ENCODE peak calls at places on chromosome 1, in eight cellular contexts. T, O, B, K, Q, D, Z and Y are unnamed samples.
A peak's percentile ranks its signal among the peaks of the same experiment; 100 is the strongest.

GRCh38 chr1:154598871-154599635 is 8.9 kb downstream of the ADAR start:
- DNase-seq in T (no peak), O (no peak), B (peak; percentile 53), K (no peak), Q (peak; percentile 10), D (no peak), Z (no peak), Y (no peak)

GRCh38 chr1:56577859-56578663 is 1.3 kb downstream of the PLPP3 start:
- DNase-seq in T (peak; percentile 26), O (peak; percentile 80), B (peak; percentile 61), K (peak; percentile 87), Q (peak; percentile 88), D (peak; percentile 75), Z (peak; percentile 12), Y (peak; percentile 42)

GRCh38 chr1:20848162-20848561 is 61.1 kb upstream of the HP1BP3 start:
- DNase-seq in T (peak; percentile 85), O (no peak), B (peak; percentile 49), K (no peak), Q (no peak), D (no peak), Z (no peak), Y (no peak)

GRCh38 chr1:173056355-173056754 is 5.6 kb upstream of the TNFSF18 start:
- DNase-seq in T (no peak), O (no peak), B (no peak), K (no peak), Q (no peak), D (no peak), Z (no peak), Y (no peak)

GRCh38 chr1:182863940-182864339 is 24.8 kb downstream of the DHX9 start:
- DNase-seq in T (no peak), O (no peak), B (no peak), K (no peak), Q (no peak), D (no peak), Z (no peak), Y (no peak)

GRCh38 chr1:216064643-216065042 is 358.6 kb downstream of the USH2A start:
- DNase-seq in T (no peak), O (no peak), B (peak; percentile 66), K (no peak), Q (no peak), D (no peak), Z (no peak), Y (no peak)

GRCh38 chr1:156677616-156678596 is 699 bp upstream of the NES start:
- DNase-seq in T (peak; percentile 85), O (peak; percentile 83), B (peak; percentile 89), K (no peak), Q (peak; percentile 93), D (no peak), Z (no peak), Y (peak; percentile 92)

GRCh38 chr1:154941332-154941995 is 4.9 kb upstream of the PMVK start:
- DNase-seq in T (no peak), O (peak; percentile 42), B (no peak), K (no peak), Q (no peak), D (no peak), Z (no peak), Y (no peak)

GRCh38 chr1:154759196-154759595 is 110.9 kb downstream of the KCNN3 start:
- DNase-seq in T (no peak), O (no peak), B (no peak), K (no peak), Q (peak; percentile 69), D (no peak), Z (no peak), Y (no peak)

GRCh38 chr1:185532853-185533252 is 201.3 kb upstream of the HMCN1 start:
- DNase-seq in T (no peak), O (no peak), B (no peak), K (no peak), Q (no peak), D (no peak), Z (no peak), Y (no peak)

GRCh38 chr1:7760245-7760644 is 10.9 kb upstream of the VAMP3 start:
- DNase-seq in T (no peak), O (no peak), B (no peak), K (no peak), Q (no peak), D (no peak), Z (no peak), Y (no peak)

GRCh38 chr1:212638419-212639151 is 30.0 kb downstream of the ATF3 start:
- DNase-seq in T (no peak), O (no peak), B (peak; percentile 76), K (no peak), Q (no peak), D (no peak), Z (no peak), Y (no peak)

GRCh38 chr1:180623579-180624347 is 8.1 kb upstream of the XPR1 start:
- DNase-seq in T (peak; percentile 42), O (no peak), B (peak; percentile 58), K (no peak), Q (no peak), D (no peak), Z (no peak), Y (no peak)

GRCh38 chr1:53620620-53620957 is 118.4 kb downstream of the GLIS1 start:
- DNase-seq in T (no peak), O (peak; percentile 54), B (no peak), K (no peak), Q (peak; percentile 75), D (no peak), Z (no peak), Y (no peak)

GRCh38 chr1:236051107-236051885 is 13.6 kb downstream of the NID1 start:
- DNase-seq in T (no peak), O (no peak), B (peak; percentile 55), K (no peak), Q (no peak), D (no peak), Z (no peak), Y (no peak)

GRCh38 chr1:23634840-23635642 is 56.6 kb upstream of the RPL11 start:
- DNase-seq in T (peak; percentile 77), O (no peak), B (peak; percentile 77), K (peak; percentile 33), Q (no peak), D (no peak), Z (no peak), Y (peak; percentile 74)

GRCh38 chr1:62111084-62111483 is 83.6 kb upstream of the L1TD1 start:
- DNase-seq in T (no peak), O (no peak), B (no peak), K (no peak), Q (no peak), D (no peak), Z (no peak), Y (no peak)

GRCh38 chr1:28437924-28438699 is 67.7 kb upstream of the RCC1 start:
- DNase-seq in T (peak; percentile 86), O (peak; percentile 75), B (peak; percentile 96), K (peak; percentile 93), Q (peak; percentile 93), D (peak; percentile 54), Z (peak; percentile 21), Y (peak; percentile 34)

GRCh38 chr1:228166170-228166936 is 749 bp downstream of the IBA57 start:
- DNase-seq in T (peak; percentile 82), O (peak; percentile 79), B (peak; percentile 74), K (peak; percentile 69), Q (peak; percentile 95), D (no peak), Z (no peak), Y (peak; percentile 72)

GRCh38 chr1:1470626-1471388 is 758 bp upstream of the ATAD3B start:
- DNase-seq in T (no peak), O (no peak), B (no peak), K (no peak), Q (no peak), D (no peak), Z (no peak), Y (no peak)

GRCh38 chr1:39189592-39190041 is 14.9 kb upstream of the MACF1 start:
- DNase-seq in T (no peak), O (no peak), B (peak; percentile 86), K (no peak), Q (no peak), D (no peak), Z (no peak), Y (no peak)

GRCh38 chr1:152167835-152168534 is 9.0 kb upstream of the RPTN start:
- DNase-seq in T (peak; percentile 80), O (no peak), B (peak; percentile 8), K (peak; percentile 76), Q (no peak), D (no peak), Z (no peak), Y (peak; percentile 15)

GRCh38 chr1:231855966-231856365 is 229.4 kb downstream of the DISC1 start:
- DNase-seq in T (no peak), O (no peak), B (no peak), K (no peak), Q (no peak), D (no peak), Z (no peak), Y (no peak)

GRCh38 chr1:162972768-162973167 is 96.4 kb upstream of the RGS4 start:
- DNase-seq in T (no peak), O (no peak), B (no peak), K (no peak), Q (no peak), D (no peak), Z (no peak), Y (no peak)

GRCh38 chr1:46340404-46341221 is at the start of gene NSUN4:
- DNase-seq in T (peak; percentile 92), O (peak; percentile 94), B (peak; percentile 98), K (peak; percentile 94), Q (peak; percentile 98), D (peak; percentile 93), Z (peak; percentile 48), Y (peak; percentile 82)
- TF ChIP-seq POLR2A in T (peak; percentile 68), O (no peak), B (peak; percentile 91), K (peak; percentile 86), Q (no peak), D (peak; percentile 77), Z (peak; percentile 84), Y (peak; percentile 77)

DNA sequence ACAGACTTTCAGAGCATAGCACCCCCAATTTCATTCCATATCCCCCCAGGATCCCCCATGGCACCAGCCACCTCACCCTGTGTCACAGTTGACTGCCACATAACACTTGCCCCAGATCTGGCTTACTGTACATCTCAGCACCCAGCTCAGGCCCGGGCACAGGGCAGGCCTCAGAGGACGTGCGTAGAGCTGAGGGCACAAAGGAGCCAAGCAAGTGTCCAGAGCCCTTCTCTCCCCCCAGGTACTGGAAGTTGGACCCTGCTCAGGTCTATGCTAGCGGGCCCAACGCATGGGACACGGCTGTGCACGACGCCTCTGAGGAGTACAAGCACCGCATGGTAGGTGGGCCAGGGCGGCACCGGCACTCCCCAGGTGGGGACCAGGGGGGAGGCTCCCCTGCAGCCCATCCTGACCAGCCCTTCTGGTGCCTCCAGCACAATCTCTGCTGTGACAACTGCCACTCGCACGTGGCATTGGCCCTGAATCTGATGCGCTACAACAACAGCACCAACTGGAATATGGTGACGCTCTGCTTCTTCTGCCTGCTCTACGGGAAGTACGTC is 8.0 kb upstream of the SYTL1 start:
- DNase-seq in T (no peak), O (no peak), B (no peak), K (no peak), Q (no peak), D (no peak), Z (no peak), Y (no peak)
- TF ChIP-seq POLR2A in T (no peak), O (no peak), B (no peak), K (no peak), Q (no peak), D (no peak), Z (no peak), Y (no peak)

GRCh38 chr1:46703927-46704641 is 14.8 kb downstream of the EFCAB14 start:
- DNase-seq in T (no peak), O (no peak), B (no peak), K (no peak), Q (no peak), D (no peak), Z (no peak), Y (no peak)
- TF ChIP-seq POLR2A in T (no peak), O (no peak), B (no peak), K (no peak), Q (no peak), D (no peak), Z (no peak), Y (no peak)

GRCh38 chr1:12417389-12417788 is 187.6 kb downstream of the VPS13D start:
- DNase-seq in T (no peak), O (no peak), B (no peak), K (no peak), Q (no peak), D (no peak), Z (no peak), Y (no peak)
- TF ChIP-seq POLR2A in T (no peak), O (no peak), B (no peak), K (no peak), Q (no peak), D (no peak), Z (no peak), Y (no peak)